ENCODE peak calls at places on chromosome 2, in four cellular contexts. O is HCT116; F is stimulated activated CD8-positive, alpha-beta memory T cell treated with anti-CD3 and anti-CD28 coated beads, Interleukin-15, amount 100 ng/mL, for 24 hours; J is head of caudate nucleus. Y is an unnamed sample.
A peak's percentile ranks its signal among the peaks of the same experiment; 100 is the strongest.

GRCh38 chr2:74440005-74440377 is 1.7 kb downstream of the RTKN start:
- DNase-seq in F (no peak), J (peak; percentile 93), O (no peak), Y (peak; percentile 96)

GRCh38 chr2:134401789-134402188 is 147.9 kb downstream of the MGAT5 start:
- DNase-seq in J (no peak), O (no peak), F (no peak), Y (peak; percentile 33)

GRCh38 chr2:171807831-171808393 is 86.1 kb downstream of the SLC25A12 start:
- DNase-seq in O (no peak), F (no peak), J (no peak), Y (no peak)

GRCh38 chr2:194346189-194346588 is 1310.8 kb upstream of the SLC39A10 start:
- DNase-seq in F (no peak), J (no peak), O (no peak), Y (no peak)

GRCh38 chr2:20176760-20177159 is 48.2 kb downstream of the SDC1 start:
- DNase-seq in O (no peak), F (no peak), J (no peak), Y (no peak)

GRCh38 chr2:121541495-121541894 is 10.8 kb downstream of the RNU4ATAC start:
- DNase-seq in O (no peak), F (no peak), J (no peak), Y (no peak)

GRCh38 chr2:101699191-101699938 is 1.9 kb downstream of the MAP4K4 start:
- DNase-seq in O (no peak), J (peak; percentile 64), F (no peak), Y (no peak)

GRCh38 chr2:25337276-25337675 is 4.4 kb downstream of the DNMT3A start:
- DNase-seq in J (no peak), O (no peak), F (no peak), Y (no peak)

GRCh38 chr2:26572589-26572988 is 68.6 kb downstream of the CIB4 start:
- DNase-seq in O (no peak), F (no peak), J (no peak), Y (no peak)

GRCh38 chr2:150832686-150833085 is 345.2 kb upstream of the RND3 start:
- DNase-seq in J (no peak), O (no peak), F (no peak), Y (no peak)

GRCh38 chr2:236538242-236538641 is 31.4 kb upstream of the ACKR3 start:
- DNase-seq in F (no peak), O (no peak), J (no peak), Y (no peak)

GRCh38 chr2:9071032-9071431 is 67.5 kb upstream of the MBOAT2 start:
- DNase-seq in O (peak; percentile 99), J (no peak), F (no peak), Y (peak; percentile 11)

GRCh38 chr2:12721571-12722444 is 5.1 kb downstream of the TRIB2 start:
- DNase-seq in J (peak; percentile 41), F (no peak), O (no peak), Y (no peak)

GRCh38 chr2:202104286-202104870 is 31.3 kb downstream of the KIAA2012 start:
- DNase-seq in O (peak; percentile 40), F (no peak), J (peak; percentile 29), Y (peak; percentile 40)

GRCh38 chr2:52831216-52831615 is 936.4 kb upstream of the CHAC2 start:
- DNase-seq in J (no peak), F (no peak), O (no peak), Y (peak; percentile 51)

GRCh38 chr2:165889761-165890242 is 63.8 kb downstream of the TTC21B start:
- DNase-seq in O (no peak), J (no peak), F (no peak), Y (peak; percentile 21)

GRCh38 chr2:202185816-202186221 is 52.6 kb downstream of the SUMO1 start:
- DNase-seq in F (no peak), O (no peak), J (no peak), Y (peak; percentile 50)

GRCh38 chr2:38866773-38867443 is 8.8 kb downstream of the DHX57 start:
- DNase-seq in F (no peak), O (no peak), J (no peak), Y (no peak)

GRCh38 chr2:97660775-97661417 is 2.9 kb downstream of the ACTR1B start:
- DNase-seq in J (no peak), O (no peak), F (no peak), Y (no peak)

GRCh38 chr2:157627594-157628281 is 926 bp downstream of the ACVR1C start:
- DNase-seq in F (no peak), J (peak; percentile 41), O (no peak), Y (no peak)